ENCODE peak calls at places on chromosomes 5 and 9, in six cellular contexts. One of them, this sample, is unnamed.

GRCh38 chr9:124399999-124400940 is 15.0 kb downstream of the PSMB7 start:
- DNase-seq in left lung: no peak
- DNase-seq in psoas muscle: no peak
- DNase-seq in neural progenitor cell: peak; percentile 48
- DNase-seq in astrocyte of the spinal cord: no peak
- DNase-seq in HFF-Myc: no peak
- DNase-seq in this sample: no peak

GRCh38 chr9:72399391-72399790 is 34.4 kb upstream of the ZFAND5 start:
- DNase-seq in HFF-Myc: no peak
- DNase-seq in left lung: no peak
- DNase-seq in neural progenitor cell: no peak
- DNase-seq in psoas muscle: no peak
- DNase-seq in astrocyte of the spinal cord: no peak
- DNase-seq in this sample: no peak

GRCh38 chr9:93125331-93125894 is 8.6 kb downstream of the NINJ1 start:
- DNase-seq in left lung: peak; percentile 16
- DNase-seq in neural progenitor cell: no peak
- DNase-seq in astrocyte of the spinal cord: no peak
- DNase-seq in HFF-Myc: no peak
- DNase-seq in psoas muscle: no peak
- DNase-seq in this sample: no peak

GRCh38 chr9:114225534-114226288 is 70.4 kb downstream of the COL27A1 start:
- DNase-seq in HFF-Myc: no peak
- DNase-seq in psoas muscle: no peak
- DNase-seq in left lung: no peak
- DNase-seq in astrocyte of the spinal cord: peak; percentile 59
- DNase-seq in neural progenitor cell: no peak
- DNase-seq in this sample: peak; percentile 41

GRCh38 chr5:92779536-92779935 is 801.5 kb downstream of the NR2F1-AS1 start:
- DNase-seq in neural progenitor cell: no peak
- DNase-seq in psoas muscle: no peak
- DNase-seq in astrocyte of the spinal cord: no peak
- DNase-seq in HFF-Myc: no peak
- DNase-seq in left lung: no peak
- DNase-seq in this sample: no peak

GRCh38 chr9:113875917-113876805 is at the start of gene ZNF618:
- DNase-seq in neural progenitor cell: peak; percentile 81
- DNase-seq in left lung: no peak
- DNase-seq in HFF-Myc: no peak
- DNase-seq in psoas muscle: peak; percentile 30
- DNase-seq in astrocyte of the spinal cord: peak; percentile 34
- DNase-seq in this sample: no peak

GRCh38 chr5:67377651-67378050 is 181.1 kb upstream of the CD180 start:
- DNase-seq in neural progenitor cell: peak; percentile 85
- DNase-seq in HFF-Myc: no peak
- DNase-seq in psoas muscle: no peak
- DNase-seq in astrocyte of the spinal cord: no peak
- DNase-seq in left lung: no peak
- DNase-seq in this sample: no peak

GRCh38 chr9:91714020-91714721 is 235.9 kb downstream of the ROR2 start:
- DNase-seq in neural progenitor cell: peak; percentile 75
- DNase-seq in HFF-Myc: no peak
- DNase-seq in left lung: peak; percentile 72
- DNase-seq in psoas muscle: peak; percentile 51
- DNase-seq in astrocyte of the spinal cord: peak; percentile 25
- DNase-seq in this sample: peak; percentile 22

GRCh38 chr5:157718529-157718928 is 12.7 kb upstream of the THG1L start:
- DNase-seq in left lung: no peak
- DNase-seq in neural progenitor cell: peak; percentile 10
- DNase-seq in astrocyte of the spinal cord: peak; percentile 80
- DNase-seq in psoas muscle: no peak
- DNase-seq in HFF-Myc: peak; percentile 66
- DNase-seq in this sample: peak; percentile 65

GRCh38 chr9:36166150-36166927 is 2.8 kb upstream of the CCIN start:
- DNase-seq in astrocyte of the spinal cord: peak; percentile 86
- DNase-seq in HFF-Myc: peak; percentile 49
- DNase-seq in left lung: peak; percentile 84
- DNase-seq in neural progenitor cell: peak; percentile 86
- DNase-seq in psoas muscle: peak; percentile 84
- DNase-seq in this sample: peak; percentile 72
- H3K4me3 ChIP-seq in astrocyte of the spinal cord: peak overlapping the region; percentile 42
- H3K4me3 ChIP-seq in HFF-Myc: peak overlapping the region; percentile 44
- H3K4me3 ChIP-seq in left lung: peak overlapping the region; percentile 40
- H3K4me3 ChIP-seq in neural progenitor cell: peak overlapping the region; percentile 44
- H3K4me3 ChIP-seq in psoas muscle: peak overlapping the region; percentile 64
- H3K4me3 ChIP-seq in this sample: peak overlapping the region; percentile 36

DNA sequence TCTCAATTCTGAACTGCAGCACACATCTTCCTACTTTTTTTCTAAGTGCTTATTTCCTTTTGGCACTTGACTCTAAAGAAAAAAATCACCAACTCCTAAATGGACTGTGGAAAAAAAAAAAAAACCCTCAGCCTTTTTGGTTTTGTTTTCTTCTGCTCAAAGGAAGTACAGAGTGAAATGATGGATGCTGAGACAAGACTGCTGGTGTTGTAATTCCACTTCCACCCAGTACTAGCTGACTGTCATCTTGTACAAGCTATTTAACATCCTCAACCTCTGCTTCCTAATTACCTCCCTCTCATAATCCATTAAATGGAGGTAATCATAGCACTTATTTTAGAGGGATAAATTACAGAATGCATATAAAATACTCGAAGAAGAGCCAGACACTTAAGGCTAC is 171.6 kb upstream of the GNA14 start:
- DNase-seq in psoas muscle: no peak
- DNase-seq in left lung: no peak
- DNase-seq in astrocyte of the spinal cord: no peak
- DNase-seq in neural progenitor cell: no peak
- DNase-seq in HFF-Myc: no peak
- DNase-seq in this sample: no peak
- TF ChIP-seq CTCF in psoas muscle: no peak
- TF ChIP-seq CTCF in left lung: no peak
- TF ChIP-seq CTCF in astrocyte of the spinal cord: no peak
- TF ChIP-seq CTCF in neural progenitor cell: no peak
- TF ChIP-seq CTCF in HFF-Myc: no peak
- TF ChIP-seq CTCF in this sample: no peak

DNA sequence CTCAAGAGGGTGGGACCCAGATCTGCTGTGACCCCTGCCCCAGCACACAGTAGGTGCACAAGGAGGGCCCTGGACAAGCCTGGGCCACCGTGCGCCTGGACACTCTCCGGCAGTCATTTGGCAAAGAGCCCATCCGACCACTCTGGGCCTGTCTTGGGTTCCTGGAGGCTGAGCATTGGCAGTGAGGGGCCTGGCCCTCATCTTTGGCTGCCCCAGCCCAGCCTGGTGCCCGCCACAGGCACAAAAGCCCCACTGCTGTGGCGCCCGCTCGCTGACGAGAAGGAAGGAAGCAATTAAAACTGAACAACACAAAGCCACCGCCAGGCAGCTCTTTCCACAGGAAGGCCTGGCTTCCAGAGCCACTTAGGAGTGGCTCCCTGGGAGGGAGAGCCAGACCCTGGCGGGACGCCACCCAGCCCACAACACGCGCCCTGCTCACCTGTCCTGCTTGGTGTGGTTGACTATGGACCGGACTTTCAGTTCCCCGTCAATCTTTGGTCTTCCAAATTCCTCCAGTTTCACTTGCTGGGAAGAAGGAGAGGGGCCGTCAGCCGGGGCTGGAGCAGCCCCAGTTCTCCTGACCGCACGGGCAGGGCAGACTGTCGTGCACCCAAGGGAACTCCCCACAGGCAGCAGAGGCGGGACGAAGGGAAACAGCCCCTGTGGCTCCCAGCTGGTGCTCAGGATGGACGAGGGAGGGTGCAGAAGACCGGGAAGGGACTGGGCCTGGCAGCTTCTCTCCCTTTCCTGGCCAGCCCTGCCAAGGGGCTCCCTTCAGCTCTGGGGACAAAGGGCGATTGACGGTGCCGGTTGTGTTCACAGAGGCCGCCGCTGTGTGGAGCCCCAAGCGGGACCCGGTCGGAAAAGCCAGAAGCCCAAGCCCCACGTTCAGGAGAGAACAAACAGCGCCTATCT is 50.9 kb upstream of the SARDH start:
- DNase-seq in psoas muscle: no peak
- DNase-seq in HFF-Myc: no peak
- DNase-seq in astrocyte of the spinal cord: no peak
- DNase-seq in left lung: no peak
- DNase-seq in neural progenitor cell: no peak
- DNase-seq in this sample: no peak
- H3K4me3 ChIP-seq in psoas muscle: no peak overlapping the region
- H3K4me3 ChIP-seq in HFF-Myc: no peak overlapping the region
- H3K4me3 ChIP-seq in astrocyte of the spinal cord: no peak overlapping the region
- H3K4me3 ChIP-seq in left lung: no peak overlapping the region
- H3K4me3 ChIP-seq in neural progenitor cell: no peak overlapping the region
- H3K4me3 ChIP-seq in this sample: no peak overlapping the region

DNA sequence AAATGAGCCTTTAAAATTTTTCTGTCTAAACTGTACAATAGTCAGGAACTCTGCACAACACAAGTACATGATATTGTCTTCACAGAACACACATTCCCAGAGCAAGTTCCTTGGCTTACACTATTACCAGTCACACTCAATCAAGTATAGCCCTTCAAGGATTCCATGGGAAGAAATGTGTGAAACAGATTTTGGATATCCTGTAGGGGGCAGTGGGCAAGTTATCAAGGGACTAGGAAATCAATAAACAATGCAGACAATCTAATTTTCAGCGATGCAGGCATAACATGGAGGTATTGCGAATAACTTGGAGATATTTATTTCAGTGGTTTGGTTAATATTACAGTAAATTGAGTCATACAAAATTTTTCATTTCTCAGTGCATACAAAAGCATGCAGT is 1171.5 kb upstream of the NUDT12 start:
- DNase-seq in neural progenitor cell: no peak
- DNase-seq in astrocyte of the spinal cord: no peak
- DNase-seq in HFF-Myc: no peak
- DNase-seq in left lung: no peak
- DNase-seq in psoas muscle: no peak
- DNase-seq in this sample: no peak
- TF ChIP-seq CTCF in neural progenitor cell: peak; percentile 46
- TF ChIP-seq CTCF in astrocyte of the spinal cord: no peak
- TF ChIP-seq CTCF in HFF-Myc: no peak
- TF ChIP-seq CTCF in left lung: no peak
- TF ChIP-seq CTCF in psoas muscle: no peak
- TF ChIP-seq CTCF in this sample: no peak

GRCh38 chr5:81750308-81751008 is 439 bp downstream of the SSBP2 start:
- DNase-seq in HFF-Myc: no peak
- DNase-seq in neural progenitor cell: peak; percentile 56
- DNase-seq in astrocyte of the spinal cord: no peak
- DNase-seq in psoas muscle: no peak
- DNase-seq in left lung: no peak
- DNase-seq in this sample: no peak

GRCh38 chr5:81749186-81749561 is 1.7 kb downstream of the SSBP2 start:
- DNase-seq in left lung: no peak
- DNase-seq in psoas muscle: no peak
- DNase-seq in HFF-Myc: no peak
- DNase-seq in astrocyte of the spinal cord: no peak
- DNase-seq in neural progenitor cell: peak; percentile 22
- DNase-seq in this sample: no peak

GRCh38 chr5:81748556-81748955 is 2.3 kb downstream of the SSBP2 start:
- DNase-seq in left lung: no peak
- DNase-seq in astrocyte of the spinal cord: no peak
- DNase-seq in HFF-Myc: no peak
- DNase-seq in neural progenitor cell: no peak
- DNase-seq in psoas muscle: no peak
- DNase-seq in this sample: no peak

GRCh38 chr5:81749562-81750307 is 1.2 kb downstream of the SSBP2 start:
- DNase-seq in psoas muscle: peak; percentile 41
- DNase-seq in HFF-Myc: no peak
- DNase-seq in astrocyte of the spinal cord: no peak
- DNase-seq in left lung: peak; percentile 52
- DNase-seq in neural progenitor cell: peak; percentile 80
- DNase-seq in this sample: no peak

DNA sequence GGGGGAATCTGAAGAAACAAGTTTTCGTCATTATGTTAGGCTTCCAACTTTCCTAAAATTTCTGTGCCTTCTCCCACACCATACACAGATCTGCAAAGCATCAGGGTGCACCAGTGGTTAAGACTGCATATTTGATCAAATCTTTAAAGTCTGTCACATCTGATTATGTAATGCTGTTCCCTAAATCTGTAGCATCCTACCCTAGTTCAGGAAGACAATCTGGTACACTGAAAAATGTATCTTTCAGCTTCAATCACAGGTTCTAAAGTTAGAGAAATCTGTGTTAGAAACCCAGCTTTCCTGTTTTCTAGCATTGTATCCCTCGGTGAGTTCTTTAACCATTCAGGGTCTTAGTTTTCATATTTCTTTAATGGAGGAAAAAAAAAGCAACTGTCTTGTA is 3.9 kb downstream of the SSBP2 start:
- DNase-seq in astrocyte of the spinal cord: no peak
- DNase-seq in HFF-Myc: no peak
- DNase-seq in left lung: no peak
- DNase-seq in psoas muscle: no peak
- DNase-seq in neural progenitor cell: no peak
- DNase-seq in this sample: no peak
- H3K4me3 ChIP-seq in astrocyte of the spinal cord: no peak overlapping the region
- H3K4me3 ChIP-seq in HFF-Myc: no peak overlapping the region
- H3K4me3 ChIP-seq in left lung: no peak overlapping the region
- H3K4me3 ChIP-seq in psoas muscle: no peak overlapping the region
- H3K4me3 ChIP-seq in neural progenitor cell: no peak overlapping the region
- H3K4me3 ChIP-seq in this sample: no peak overlapping the region